ENCODE peak calls at places on chromosome 3, in eight cellular contexts. L is endodermal cell, O is PC-9, F is GM23248, Z is right cardiac atrium, J is astrocyte, P is A549, N is ovary. S is an unnamed sample.

GRCh38 chr3:110413291-110413690 is 658.3 kb upstream of the NECTIN3 start:
- DNase-seq in P (no peak), Z (no peak), L (peak; percentile 40), F (no peak), O (no peak), J (no peak), N (no peak), S (no peak)

GRCh38 chr3:76367281-76367680 is 581.9 kb upstream of the ZNF717 start:
- DNase-seq in J (peak; percentile 36), F (peak; percentile 74), O (no peak), L (no peak), Z (no peak), N (no peak), P (no peak), S (no peak)

GRCh38 chr3:54356299-54357037 is 234.1 kb downstream of the CACNA2D3 start:
- DNase-seq in P (no peak), J (peak; percentile 32), F (peak; percentile 22), N (no peak), L (peak; percentile 14), O (no peak), Z (peak; percentile 60), S (no peak)

GRCh38 chr3:35502699-35503098 is 136.6 kb upstream of the ARPP21 start:
- DNase-seq in J (no peak), Z (no peak), F (no peak), L (no peak), N (no peak), P (no peak), O (no peak), S (no peak)

GRCh38 chr3:108041253-108041652 is 49.6 kb downstream of the CD47 start:
- DNase-seq in F (no peak), O (no peak), P (no peak), L (no peak), J (no peak), Z (no peak), N (no peak), S (no peak)

GRCh38 chr3:128663151-128663550 is 12.5 kb upstream of the RPN1 start:
- DNase-seq in Z (no peak), F (no peak), N (no peak), L (peak; percentile 65), J (no peak), P (no peak), O (no peak), S (no peak)

GRCh38 chr3:16861432-16861831 is 23.3 kb upstream of the PLCL2 start:
- DNase-seq in P (no peak), O (no peak), Z (no peak), L (no peak), J (no peak), N (no peak), F (no peak), S (no peak)

GRCh38 chr3:196788509-196788908 is 48.9 kb downstream of the PAK2 start:
- DNase-seq in J (no peak), F (no peak), N (no peak), L (no peak), P (no peak), O (no peak), Z (no peak), S (no peak)

GRCh38 chr3:47423548-47424145 is 42.8 kb downstream of the PTPN23 start:
- DNase-seq in Z (no peak), L (no peak), O (no peak), P (no peak), J (no peak), F (no peak), N (no peak), S (no peak)

GRCh38 chr3:47420044-47420430 is 39.2 kb downstream of the PTPN23 start:
- DNase-seq in Z (no peak), N (no peak), F (no peak), J (no peak), L (no peak), P (no peak), O (no peak), S (no peak)

GRCh38 chr3:47420511-47421484 is 40.0 kb downstream of the PTPN23 start:
- DNase-seq in J (peak; percentile 52), L (peak; percentile 98), F (peak; percentile 87), O (peak; percentile 74), P (peak; percentile 83), N (peak; percentile 92), Z (peak; percentile 95), S (peak; percentile 91)

GRCh38 chr3:47422743-47423142 is 41.9 kb downstream of the PTPN23 start:
- DNase-seq in F (no peak), L (no peak), N (no peak), Z (no peak), P (no peak), J (no peak), O (no peak), S (peak; percentile 41)

GRCh38 chr3:47421741-47422649 is 41.2 kb downstream of the PTPN23 start:
- DNase-seq in J (peak; percentile 6), L (peak; percentile 75), P (peak; percentile 55), O (no peak), Z (peak; percentile 70), F (peak; percentile 55), N (peak; percentile 50), S (no peak)
- H3K27ac ChIP-seq in J (no peak overlapping the region), L (peak overlapping the region; percentile 25), P (peak overlapping the region; percentile 52), O (no peak overlapping the region), Z (peak overlapping the region; percentile 38), F (no peak overlapping the region), N (no peak overlapping the region), S (peak overlapping the region; percentile 76)

DNA sequence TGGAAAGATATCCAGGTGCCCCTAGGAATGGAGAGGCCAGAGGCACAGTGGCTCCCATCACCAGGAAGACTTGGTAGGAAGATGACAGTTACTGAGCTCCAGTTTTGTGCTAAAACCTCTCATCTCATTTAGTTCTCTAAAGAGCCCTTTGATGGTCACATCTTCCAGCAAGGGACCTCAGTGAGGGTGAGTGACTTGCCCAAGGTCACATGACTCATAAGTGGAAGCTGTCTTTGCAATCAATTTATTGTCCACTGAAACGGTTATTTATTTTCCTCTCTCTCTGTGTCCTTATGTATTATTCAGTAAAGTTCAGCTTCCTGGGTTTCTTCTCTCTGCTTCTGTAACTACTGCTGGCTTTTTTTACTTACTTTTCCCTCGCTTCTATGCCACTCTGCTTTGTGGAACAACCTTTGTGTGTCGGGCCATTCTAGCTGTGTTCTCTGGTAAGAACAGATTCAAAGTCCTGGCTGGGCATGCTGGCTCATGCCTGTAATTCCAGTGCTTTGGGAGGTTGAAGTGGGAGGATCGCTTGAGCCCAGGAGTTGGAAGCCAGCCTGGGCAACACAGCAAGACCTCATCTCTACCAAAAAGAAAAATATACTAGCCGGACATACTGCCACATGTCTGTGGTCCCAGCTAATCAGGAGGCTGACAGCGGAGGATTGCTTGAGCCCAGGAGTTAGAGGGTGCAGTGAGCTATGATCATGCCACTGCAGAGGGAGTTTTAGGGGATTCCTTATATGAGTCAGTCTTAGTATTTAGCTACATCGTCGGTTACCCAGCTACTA is 55.9 kb downstream of the PDIA5 start:
- DNase-seq in N (no peak), J (peak; percentile 44), O (no peak), F (peak; percentile 49), Z (no peak), L (no peak), P (no peak), S (no peak)
- H3K27ac ChIP-seq in N (no peak overlapping the region), J (no peak overlapping the region), O (no peak overlapping the region), F (peak overlapping the region; percentile 65), Z (no peak overlapping the region), L (no peak overlapping the region), P (no peak overlapping the region), S (no peak overlapping the region)

DNA sequence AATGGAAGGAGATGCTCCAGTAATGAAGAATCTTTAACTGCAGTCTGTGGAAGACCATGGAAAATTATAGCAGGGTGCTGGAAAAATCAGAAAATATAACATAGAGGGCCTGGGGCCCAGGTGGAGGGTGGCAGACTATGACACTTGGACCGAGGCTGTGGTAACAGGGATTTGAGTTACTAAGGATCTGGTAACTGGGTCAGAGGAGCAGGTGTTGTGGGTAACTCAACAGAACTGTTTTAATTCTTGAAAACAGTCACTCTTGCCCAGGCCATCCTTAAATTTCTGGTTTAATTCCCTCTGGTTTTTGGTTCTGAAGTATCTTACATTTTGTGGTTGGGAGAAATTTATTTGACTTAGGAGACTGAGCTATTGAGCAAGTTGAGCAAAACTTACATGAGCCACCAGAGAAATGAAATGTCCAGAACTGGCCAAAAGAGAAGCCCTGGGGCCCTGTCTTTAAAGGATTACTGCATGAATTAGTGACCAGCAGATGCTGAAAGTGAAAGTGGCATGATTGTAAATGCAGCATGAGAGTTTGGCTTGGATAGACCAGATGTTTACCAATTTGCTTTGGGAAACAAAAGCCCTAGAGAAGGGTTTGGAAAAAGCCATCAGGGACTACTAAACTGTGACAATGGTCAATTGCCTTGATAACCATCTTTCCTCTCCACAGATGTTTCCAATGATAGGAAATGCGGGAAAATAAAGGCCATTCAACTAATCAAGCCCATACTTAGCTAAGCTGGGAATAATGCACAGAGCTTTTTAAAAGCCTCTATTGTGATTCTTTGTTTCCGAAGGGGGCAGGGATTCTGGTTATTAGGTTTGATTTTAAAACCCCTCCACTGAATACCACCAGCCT is 374.9 kb upstream of the TGFBR2 start:
- DNase-seq in L (no peak), N (no peak), O (no peak), Z (no peak), J (peak; percentile 36), F (peak; percentile 71), P (no peak), S (no peak)
- H3K27ac ChIP-seq in L (no peak overlapping the region), N (no peak overlapping the region), O (no peak overlapping the region), Z (peak overlapping the region; percentile 64), J (no peak overlapping the region), F (peak overlapping the region; percentile 62), P (peak overlapping the region; percentile 93), S (peak overlapping the region; percentile 10)

GRCh38 chr3:11719406-11720219 is 75.9 kb upstream of the VGLL4 start:
- DNase-seq in O (peak; percentile 79), L (peak; percentile 98), F (peak; percentile 80), P (peak; percentile 80), Z (peak; percentile 89), N (peak; percentile 87), J (peak; percentile 25), S (peak; percentile 74)

GRCh38 chr3:11718582-11719405 is 75.1 kb upstream of the VGLL4 start:
- DNase-seq in P (peak; percentile 58), F (peak; percentile 82), L (peak; percentile 89), Z (peak; percentile 75), O (no peak), N (peak; percentile 59), J (peak; percentile 46), S (peak; percentile 40)

GRCh38 chr3:11717768-11718581 is 74.3 kb upstream of the VGLL4 start:
- DNase-seq in N (no peak), J (peak; percentile 42), O (no peak), Z (no peak), L (no peak), F (peak; percentile 69), P (peak; percentile 40), S (no peak)

GRCh38 chr3:11717301-11717700 is 73.6 kb upstream of the VGLL4 start:
- DNase-seq in P (peak; percentile 30), O (no peak), Z (no peak), N (no peak), L (no peak), J (no peak), F (peak; percentile 69), S (no peak)

DNA sequence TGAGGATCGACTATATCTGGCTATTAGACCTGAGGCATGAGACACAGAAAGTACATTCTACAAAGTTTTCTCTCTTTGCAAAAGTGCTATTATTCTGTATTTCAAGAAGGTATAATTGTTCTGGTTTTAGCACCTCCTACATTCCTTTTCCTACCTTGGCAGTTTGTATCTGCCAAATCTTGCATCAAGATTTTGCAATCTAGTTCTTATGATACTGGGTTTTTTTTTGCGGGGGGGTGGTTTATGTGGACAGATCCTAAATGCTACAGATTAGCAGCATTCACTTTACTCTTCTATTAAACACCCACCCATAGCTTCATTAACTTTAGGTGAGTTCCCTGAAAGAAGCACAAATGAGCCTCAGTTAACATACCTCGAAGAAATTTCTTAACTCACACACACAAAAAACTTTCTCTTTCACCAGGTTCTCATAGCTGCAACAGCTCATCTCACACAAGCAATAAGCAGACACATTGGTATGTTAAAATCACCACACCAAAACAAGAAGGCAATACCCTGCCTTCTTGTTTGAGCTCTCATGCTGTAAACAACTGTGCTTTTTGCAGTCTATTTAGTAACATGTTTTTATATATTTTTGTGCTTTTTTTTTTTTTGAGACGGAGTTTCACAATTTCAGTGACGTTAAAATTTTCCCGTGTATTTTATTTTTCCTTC is 73.0 kb upstream of the VGLL4 start:
- DNase-seq in F (peak; percentile 67), P (no peak), N (no peak), L (no peak), Z (no peak), J (no peak), O (no peak), S (no peak)
- H3K27ac ChIP-seq in F (peak overlapping the region; percentile 90), P (no peak overlapping the region), N (no peak overlapping the region), L (no peak overlapping the region), Z (no peak overlapping the region), J (no peak overlapping the region), O (peak overlapping the region; percentile 90), S (no peak overlapping the region)

S was measured in dorsolateral prefrontal cortex.